ENCODE peak calls at places on chromosomes 12 and 14, in nine cellular contexts. O, Z, B, C, P, V, A, R and E are unnamed samples.
A peak's percentile ranks its signal among the peaks of the same experiment; 100 is the strongest.

GRCh38 chr14:77124345-77125274 is 17.0 kb downstream of the ZDHHC22 start:
- DNase-seq in P (peak; percentile 72), B (no peak), A (no peak), Z (peak; percentile 30), R (no peak), O (peak; percentile 85), C (no peak), V (peak; percentile 59), E (peak; percentile 14)

GRCh38 chr14:35929171-35929570 is 103.0 kb downstream of the BRMS1L start:
- DNase-seq in R (no peak), C (no peak), O (no peak), Z (no peak), P (no peak), V (no peak), B (no peak), A (no peak), E (no peak)

GRCh38 chr14:103284574-103285467 is 49.2 kb upstream of the EIF5 start:
- DNase-seq in V (no peak), Z (no peak), O (no peak), C (no peak), P (no peak), A (no peak), B (no peak), R (no peak), E (no peak)

GRCh38 chr14:26204954-26205479 is 392.8 kb downstream of the NOVA1 start:
- DNase-seq in O (no peak), C (no peak), A (no peak), P (peak; percentile 71), V (no peak), R (no peak), Z (peak; percentile 27), B (no peak), E (peak; percentile 77)

GRCh38 chr14:88228519-88229236 is 94.4 kb downstream of the KCNK10 start:
- DNase-seq in P (no peak), A (no peak), O (no peak), Z (no peak), B (no peak), R (no peak), V (no peak), C (no peak), E (no peak)

GRCh38 chr12:19849208-19849607 is 409.9 kb downstream of the AEBP2 start:
- DNase-seq in A (no peak), Z (no peak), C (no peak), R (no peak), B (no peak), V (peak; percentile 26), P (no peak), O (no peak), E (no peak)

GRCh38 chr12:212799-213526 is 994 bp downstream of the SLC6A12 start:
- DNase-seq in V (no peak), Z (no peak), P (no peak), C (no peak), A (no peak), B (no peak), R (no peak), O (no peak), E (no peak)

GRCh38 chr12:125187780-125188741 is 122.8 kb downstream of the AACS start:
- DNase-seq in R (no peak), B (no peak), O (no peak), C (no peak), V (no peak), A (no peak), Z (peak; percentile 20), P (peak; percentile 36), E (peak; percentile 43)

GRCh38 chr12:80218925-80219714 is 119.8 kb downstream of the OTOGL start:
- DNase-seq in C (no peak), B (no peak), P (no peak), O (no peak), A (no peak), V (no peak), R (no peak), Z (no peak), E (no peak)

GRCh38 chr12:101018540-101018939 is 191.5 kb downstream of the SLC5A8 start:
- DNase-seq in P (peak; percentile 96), A (no peak), C (no peak), O (no peak), R (peak; percentile 42), Z (peak; percentile 92), V (no peak), B (peak; percentile 46), E (no peak)

GRCh38 chr14:60101801-60102200 is 10.1 kb downstream of the PCNX4 start:
- DNase-seq in A (no peak), O (no peak), R (no peak), P (no peak), Z (no peak), C (no peak), B (no peak), V (no peak), E (no peak)

GRCh38 chr14:91264151-91265150 is 19.9 kb upstream of the GPR68 start:
- DNase-seq in R (no peak), Z (no peak), P (peak; percentile 32), A (no peak), B (no peak), C (no peak), V (no peak), O (peak; percentile 27), E (no peak)

GRCh38 chr14:99604766-99605298 is 825 bp upstream of the CCDC85C start:
- DNase-seq in V (no peak), R (no peak), A (no peak), C (no peak), Z (peak; percentile 37), B (no peak), P (peak; percentile 75), O (no peak), E (peak; percentile 83)

GRCh38 chr12:34257093-34257492 is 234.8 kb downstream of the ALG10 start:
- DNase-seq in A (no peak), Z (no peak), O (no peak), R (no peak), B (no peak), P (no peak), V (peak; percentile 8), C (no peak), E (no peak)

GRCh38 chr12:104303538-104304151 is at the start of gene EID3:
- DNase-seq in V (peak; percentile 85), Z (peak; percentile 86), P (peak; percentile 94), R (peak; percentile 40), A (no peak), C (no peak), O (peak; percentile 93), B (no peak), E (no peak)

GRCh38 chr14:70292716-70293115 is 66.8 kb downstream of the COX16 start:
- DNase-seq in O (no peak), B (no peak), Z (no peak), V (no peak), A (no peak), C (no peak), P (no peak), R (no peak), E (no peak)

GRCh38 chr12:89951050-89951693 is 242.5 kb upstream of the ATP2B1 start:
- DNase-seq in V (peak; percentile 43), P (peak; percentile 55), O (no peak), R (peak; percentile 22), C (no peak), A (no peak), B (no peak), Z (peak; percentile 60), E (no peak)

GRCh38 chr14:100586520-100587247 is 533 bp downstream of the BEGAIN start:
- DNase-seq in P (peak; percentile 69), Z (no peak), C (no peak), B (peak; percentile 16), A (no peak), R (no peak), V (no peak), O (no peak), E (peak; percentile 72)

GRCh38 chr12:107200394-107200793 is 107.0 kb upstream of the CRY1 start:
- DNase-seq in A (no peak), V (no peak), C (no peak), O (no peak), R (no peak), B (no peak), Z (peak; percentile 58), P (peak; percentile 54), E (no peak)

GRCh38 chr14:103207038-103207403 is 83.8 kb downstream of the TNFAIP2 start:
- DNase-seq in V (no peak), R (no peak), O (no peak), A (no peak), Z (no peak), P (peak; percentile 33), B (no peak), C (no peak), E (peak; percentile 59)

GRCh38 chr14:59688224-59689170 is 111.9 kb upstream of the CCDC175 start:
- DNase-seq in O (no peak), C (no peak), V (peak; percentile 72), Z (peak; percentile 63), B (peak; percentile 32), R (peak; percentile 26), A (no peak), P (peak; percentile 76), E (peak; percentile 96)

GRCh38 chr12:52407918-52408317 is 1.8 kb upstream of the KRT82 start:
- DNase-seq in R (no peak), V (no peak), C (no peak), P (no peak), A (no peak), Z (no peak), B (no peak), O (no peak), E (no peak)

GRCh38 chr12:48109424-48109823 is 3.5 kb upstream of the SENP1 start:
- DNase-seq in Z (no peak), C (no peak), O (no peak), R (no peak), B (no peak), P (no peak), V (no peak), A (no peak), E (no peak)

GRCh38 chr12:90682398-90682797 is 272.6 kb downstream of the CCER1 start:
- DNase-seq in C (peak; percentile 10), Z (peak; percentile 86), B (no peak), P (peak; percentile 80), O (no peak), V (no peak), R (peak; percentile 8), A (no peak), E (no peak)

GRCh38 chr14:69505338-69506240 is 21.1 kb downstream of the PLEKHD1 start:
- DNase-seq in A (no peak), C (no peak), B (no peak), Z (no peak), V (no peak), O (no peak), P (no peak), R (no peak), E (no peak)

GRCh38 chr14:56212541-56212940 is 94.3 kb downstream of the PELI2 start:
- DNase-seq in O (no peak), Z (no peak), C (no peak), R (no peak), V (no peak), B (no peak), A (no peak), P (no peak), E (no peak)

GRCh38 chr14:101496779-101497420 is 64.4 kb upstream of the DIO3 start:
- DNase-seq in P (no peak), B (no peak), A (no peak), V (no peak), O (no peak), Z (no peak), C (no peak), R (no peak), E (no peak)

GRCh38 chr14:101810897-101811620 is 49.5 kb downstream of the PPP2R5C start:
- DNase-seq in C (no peak), V (peak; percentile 29), Z (no peak), O (no peak), B (no peak), P (no peak), R (peak; percentile 22), A (no peak), E (peak; percentile 1)

GRCh38 chr14:26597136-26598080 is at the start of gene NOVA1:
- DNase-seq in Z (peak; percentile 22), R (no peak), V (no peak), P (peak; percentile 52), B (no peak), C (no peak), O (no peak), A (no peak), E (peak; percentile 58)

GRCh38 chr12:48414046-48414445 is 58.3 kb upstream of the ANP32D start:
- DNase-seq in R (no peak), A (no peak), V (no peak), Z (no peak), B (no peak), C (no peak), O (no peak), P (no peak), E (no peak)